ENCODE peak calls at places on chromosomes 16 and 17, in four cellular contexts. S, C, W and Q are unnamed samples.
A peak's percentile ranks its signal among the peaks of the same experiment; 100 is the strongest.

GRCh38 chr16:80056334-80056733 is 455.8 kb upstream of the MAF start:
- DNase-seq in S (no peak), C (no peak), W (no peak), Q (no peak)

GRCh38 chr16:87856796-87857228 is 12.5 kb downstream of the SLC7A5 start:
- DNase-seq in S (no peak), C (peak; percentile 73), W (no peak), Q (peak; percentile 2)

GRCh38 chr16:50553731-50554360 is 5.7 kb downstream of the NKD1 start:
- DNase-seq in S (no peak), C (no peak), W (no peak), Q (no peak)

GRCh38 chr17:38872671-38873385 is 3.0 kb downstream of the LASP1 start:
- DNase-seq in S (no peak), C (peak; percentile 92), W (peak; percentile 69), Q (peak; percentile 61)

GRCh38 chr16:61296305-61296704 is 739.9 kb downstream of the CDH8 start:
- DNase-seq in S (no peak), C (no peak), W (no peak), Q (no peak)

GRCh38 chr16:11676799-11677198 is 8.5 kb downstream of the SNN start:
- DNase-seq in S (no peak), C (no peak), W (no peak), Q (no peak)

GRCh38 chr17:82750241-82750905 is 1.5 kb upstream of the TBCD start:
- DNase-seq in S (no peak), C (no peak), W (no peak), Q (no peak)

GRCh38 chr16:4474192-4474961 is at the start of gene NMRAL1:
- DNase-seq in S (peak; percentile 82), C (peak; percentile 82), W (peak; percentile 98), Q (peak; percentile 94)

GRCh38 chr16:9092282-9092962 is 978 bp downstream of the HAPSTR1 start:
- DNase-seq in S (no peak), C (peak; percentile 41), W (peak; percentile 47), Q (no peak)

GRCh38 chr16:47470810-47471209 is 9.7 kb downstream of the PHKB start:
- DNase-seq in S (no peak), C (peak; percentile 73), W (no peak), Q (no peak)

GRCh38 chr16:62079236-62079635 is 43.0 kb upstream of the CDH8 start:
- DNase-seq in S (no peak), C (no peak), W (no peak), Q (no peak)

GRCh38 chr17:44959821-44960523 is 8.1 kb downstream of the C1QL1 start:
- DNase-seq in S (no peak), C (no peak), W (no peak), Q (no peak)

GRCh38 chr17:42342242-42343008 is 45.8 kb downstream of the STAT3 start:
- DNase-seq in S (no peak), C (no peak), W (no peak), Q (no peak)

GRCh38 chr17:2975469-2975958 is 87.9 kb downstream of the OR1D5 start:
- DNase-seq in S (no peak), C (peak; percentile 87), W (peak; percentile 8), Q (no peak)

GRCh38 chr17:75509528-75510258 is 5.6 kb downstream of the CASKIN2 start:
- DNase-seq in S (no peak), C (no peak), W (no peak), Q (no peak)

GRCh38 chr17:16269658-16270057 is 52.6 kb downstream of the PIGL start:
- DNase-seq in S (no peak), C (no peak), W (no peak), Q (no peak)

GRCh38 chr17:80732268-80732667 is 187.6 kb downstream of the RPTOR start:
- DNase-seq in S (no peak), C (no peak), W (no peak), Q (no peak)

GRCh38 chr16:50708373-50709060 is 15.1 kb downstream of the NOD2 start:
- DNase-seq in S (no peak), C (no peak), W (no peak), Q (no peak)

GRCh38 chr17:50375858-50376538 is 3.0 kb downstream of the EME1 start:
- DNase-seq in S (no peak), C (no peak), W (no peak), Q (no peak)

GRCh38 chr17:1171953-1172352 is 7.8 kb downstream of the ABR start:
- DNase-seq in S (no peak), C (no peak), W (no peak), Q (no peak)

GRCh38 chr16:25823891-25824290 is 132.1 kb downstream of the HS3ST4 start:
- DNase-seq in S (no peak), C (no peak), W (no peak), Q (no peak)
- TF ChIP-seq CHD4 in S (no peak), C (no peak), W (no peak), Q (no peak)

GRCh38 chr17:48825446-48826381 is 5.1 kb upstream of the CALCOCO2 start:
- DNase-seq in S (no peak), C (no peak), W (peak; percentile 71), Q (no peak)
- TF ChIP-seq CHD4 in S (no peak), C (no peak), W (no peak), Q (no peak)

GRCh38 chr16:56518435-56518834 is 1.4 kb downstream of the BBS2 start:
- DNase-seq in S (no peak), C (no peak), W (no peak), Q (no peak)
- TF ChIP-seq CHD4 in S (no peak), C (no peak), W (no peak), Q (no peak)

GRCh38 chr17:7237266-7237760 is 1.9 kb downstream of the PHF23 start:
- DNase-seq in S (no peak), C (no peak), W (no peak), Q (no peak)

GRCh38 chr17:7239091-7240027 is at the start of gene PHF23:
- DNase-seq in S (peak; percentile 97), C (peak; percentile 97), W (peak; percentile 98), Q (peak; percentile 100)

GRCh38 chr17:7236808-7237207 is 2.4 kb downstream of the PHF23 start:
- DNase-seq in S (no peak), C (no peak), W (no peak), Q (no peak)

GRCh38 chr17:7238418-7239090 is 703 bp downstream of the PHF23 start:
- DNase-seq in S (no peak), C (no peak), W (peak; percentile 67), Q (peak; percentile 64)

DNA sequence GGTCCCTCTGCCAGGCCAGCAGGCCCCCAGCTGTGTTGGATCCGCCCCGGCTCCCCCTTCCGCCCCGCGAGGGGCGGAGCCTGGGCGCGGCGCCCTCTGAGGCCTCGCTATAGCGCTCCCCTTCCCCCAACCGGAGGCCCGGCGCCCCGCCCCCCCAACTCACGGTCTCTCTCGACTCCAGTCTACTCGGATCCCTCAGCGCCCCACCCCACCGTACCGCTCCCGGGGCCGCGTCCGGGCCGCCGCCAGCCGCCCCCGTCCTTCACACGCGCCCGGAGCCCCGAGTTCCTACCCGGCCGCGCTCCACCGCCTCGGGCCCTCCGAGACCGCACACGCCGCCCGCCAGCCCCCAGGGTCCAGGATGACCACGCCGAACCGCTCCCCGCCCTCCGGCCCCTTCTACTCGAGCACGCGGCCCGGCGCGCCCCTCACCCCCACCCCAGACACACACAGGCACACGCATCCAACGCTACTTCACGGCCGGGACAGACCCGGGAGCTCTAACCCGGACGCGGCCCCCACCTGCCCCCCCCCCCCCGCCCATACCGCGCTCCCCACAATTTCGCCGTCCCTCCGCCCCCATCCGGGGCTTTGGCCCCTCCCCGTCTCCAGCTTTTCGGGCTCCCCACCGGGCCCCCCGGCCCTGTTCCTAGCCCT is 1.4 kb downstream of the PHF23 start:
- DNase-seq in S (no peak), C (peak; percentile 68), W (peak; percentile 89), Q (peak; percentile 78)
- TF ChIP-seq CHD4 in S (no peak), C (no peak), W (no peak), Q (no peak)